ENCODE peak calls at places on chromosomes 4 and X, in five cellular contexts. T is LoVo; V is stimulated activated CD8-positive, alpha-beta memory T cell treated with anti-CD3 and anti-CD28 coated beads, Interleukin-15, amount 100 ng/mL, for 4 hours; H is stomach; N is NCI-H1092 treated with DMSO at 0.1 percent for 48 hours. R is an unnamed sample.

GRCh38 chr4:149708513-149709175 is 107.0 kb downstream of the IQCM start:
- DNase-seq in N (no peak), T (peak), V (no peak), H (no peak), R (no peak)

GRCh38 chrX:47523297-47523696 is 37.7 kb upstream of the ARAF start:
- DNase-seq in H (peak), T (peak), N (peak), V (peak), R (no peak)

GRCh38 chr4:78864405-78865024 is 74.7 kb downstream of the PAQR3 start:
- DNase-seq in H (no peak), T (peak), V (no peak), N (peak), R (no peak)

GRCh38 chrX:8864151-8864550 is 63.0 kb upstream of the FAM9A start:
- DNase-seq in T (no peak), V (no peak), H (no peak), N (peak), R (no peak)

GRCh38 chrX:96692454-96692853 is 7.8 kb downstream of the DIAPH2 start:
- DNase-seq in T (no peak), V (no peak), H (no peak), N (no peak), R (no peak)

GRCh38 chr4:80619070-80619674 is 283.6 kb downstream of the CFAP299 start:
- DNase-seq in T (no peak), V (no peak), N (no peak), H (no peak), R (no peak)

GRCh38 chr4:74109116-74109791 is 10.3 kb upstream of the CXCL2 start:
- DNase-seq in T (peak), N (no peak), V (no peak), H (no peak), R (no peak)

GRCh38 chrX:115183980-115184379 is 5.2 kb upstream of the RBMXL3 start:
- DNase-seq in N (no peak), T (no peak), H (no peak), V (no peak), R (no peak)

GRCh38 chr4:3285558-3286334 is 7.1 kb upstream of the RGS12 start:
- DNase-seq in N (no peak), V (no peak), T (no peak), H (peak), R (no peak)

GRCh38 chrX:151825927-151826471 is 86.7 kb upstream of the MAGEA4 start:
- DNase-seq in N (no peak), T (peak), H (no peak), V (no peak), R (no peak)

GRCh38 chrX:46595084-46595483 is 21.5 kb downstream of the CHST7 start:
- DNase-seq in V (no peak), H (no peak), N (no peak), T (no peak), R (no peak)

GRCh38 chr4:11618666-11619282 is 190.1 kb upstream of the HS3ST1 start:
- DNase-seq in T (peak), N (no peak), V (no peak), H (no peak), R (no peak)

GRCh38 chrX:151006410-151007109 is 23.4 kb downstream of the HMGB3 start:
- DNase-seq in N (no peak), T (no peak), V (no peak), H (no peak), R (no peak)

GRCh38 chr4:141801558-141801957 is 165.2 kb downstream of the IL15 start:
- DNase-seq in T (no peak), H (no peak), V (no peak), N (no peak), R (no peak)

R was measured in ascending aorta.